ENCODE peak calls at places on chromosomes 12 and 14, in five cellular contexts. D is activated CD4-positive, alpha-beta T cell treated with anti-CD3 and anti-CD28 coated beads, Interleukin-2, amount 50 U/mL, for 1 hour; R is GM03348; P is psoas muscle; K is CD4-positive, CD25-positive, alpha-beta regulatory T cell. W is an unnamed sample.

GRCh38 chr12:132838464-132839080 is 9.9 kb upstream of the GOLGA3 start:
- DNase-seq in P (no peak), D (no peak), R (no peak), K (no peak), W (no peak)

GRCh38 chr14:93857500-93857899 is 69.2 kb upstream of the PRIMA1 start:
- DNase-seq in R (no peak), D (no peak), P (peak), K (no peak), W (no peak)

GRCh38 chr14:60175255-60175902 is 10.2 kb upstream of the DHRS7 start:
- DNase-seq in R (no peak), P (peak), D (no peak), K (no peak), W (no peak)

GRCh38 chr12:120109570-120110267 is 6.8 kb downstream of the RAB35 start:
- DNase-seq in K (no peak), P (no peak), R (no peak), D (no peak), W (no peak)

GRCh38 chr12:11663128-11663527 is 13.7 kb downstream of the ETV6 start:
- DNase-seq in P (no peak), D (no peak), K (no peak), R (no peak), W (no peak)

GRCh38 chr12:123101467-123102004 is 49.4 kb downstream of the PITPNM2 start:
- DNase-seq in K (no peak), D (no peak), P (no peak), R (no peak), W (no peak)

GRCh38 chr14:94119071-94119470 is 8.5 kb downstream of the IFI27 start:
- DNase-seq in D (no peak), P (no peak), K (no peak), R (no peak), W (no peak)

GRCh38 chr14:77088219-77088618 is 9.8 kb upstream of the CIPC start:
- DNase-seq in R (no peak), D (no peak), K (no peak), P (no peak), W (no peak)

GRCh38 chr12:121980211-121980891 is 41.3 kb upstream of the BCL7A start:
- DNase-seq in K (no peak), D (no peak), P (no peak), R (no peak), W (peak)

GRCh38 chr12:74111688-74112360 is 425.8 kb upstream of the ATXN7L3B start:
- DNase-seq in R (no peak), P (no peak), K (no peak), D (no peak), W (no peak)

GRCh38 chr12:81974762-81975161 is 215.6 kb upstream of the PPFIA2 start:
- DNase-seq in K (no peak), D (no peak), R (no peak), P (no peak), W (no peak)

GRCh38 chr14:97771340-97772045 is 974.3 kb downstream of the VRK1 start:
- DNase-seq in K (no peak), D (no peak), R (no peak), P (no peak), W (no peak)

GRCh38 chr14:53151867-53152626 is 1.1 kb downstream of the DDHD1 start:
- DNase-seq in R (peak), D (peak), P (peak), K (peak), W (no peak)

GRCh38 chr14:49946320-49947141 is 53.6 kb downstream of the ARF6 start:
- DNase-seq in P (no peak), K (no peak), R (peak), D (peak), W (no peak)